ENCODE peak calls at places on chromosomes 4 and X, in nine cellular contexts. E is body of pancreas; D is trophoblast cell; N is SK-N-SH; C is CD8-positive, alpha-beta memory T cell; K is Karpas-422; J is psoas muscle; W is HCT116; I is heart right ventricle. O is an unnamed sample.

GRCh38 chrX:31580726-31581125 is 508.9 kb upstream of the FTHL17 start:
- DNase-seq in E (no peak), W (no peak), D (no peak), C (no peak), N (no peak), J (no peak), I (no peak), K (no peak), O (no peak)

GRCh38 chrX:103688949-103689348 is 2.5 kb upstream of the MORF4L2 start:
- DNase-seq in I (no peak), N (peak; percentile 27), D (no peak), E (no peak), J (no peak), W (no peak), C (no peak), K (peak; percentile 72), O (peak; percentile 21)

GRCh38 chr4:124409044-124409443 is 303.5 kb downstream of the ANKRD50 start:
- DNase-seq in K (no peak), C (no peak), E (no peak), W (no peak), I (no peak), J (no peak), D (no peak), N (no peak), O (no peak)

GRCh38 chrX:16695079-16695676 is 17.3 kb downstream of the CTPS2 start:
- DNase-seq in K (peak; percentile 89), W (peak; percentile 26), D (no peak), N (peak; percentile 69), C (peak; percentile 42), I (peak; percentile 27), J (peak; percentile 71), E (peak; percentile 61), O (peak; percentile 26)

GRCh38 chr4:73868206-73869129 is 725 bp upstream of the CXCL1 start:
- DNase-seq in D (no peak), C (no peak), W (no peak), I (no peak), N (no peak), E (no peak), K (no peak), J (no peak), O (no peak)

GRCh38 chrX:110741213-110741796 is 54.3 kb downstream of the CHRDL1 start:
- DNase-seq in I (no peak), N (no peak), J (no peak), W (no peak), C (no peak), D (peak; percentile 14), E (no peak), K (no peak), O (no peak)

GRCh38 chrX:47572773-47573333 is 9.4 kb upstream of the TIMP1 start:
- DNase-seq in I (no peak), K (peak; percentile 27), C (no peak), J (no peak), N (no peak), E (no peak), D (no peak), W (no peak), O (no peak)

GRCh38 chr4:186902361-186902760 is 178.7 kb upstream of the FAT1 start:
- DNase-seq in K (no peak), E (no peak), D (no peak), W (no peak), J (no peak), N (no peak), C (no peak), I (no peak), O (no peak)

GRCh38 chrX:67587946-67588624 is 44.3 kb downstream of the AR start:
- DNase-seq in D (no peak), N (no peak), I (peak; percentile 4), C (no peak), J (no peak), K (no peak), W (no peak), E (no peak), O (no peak)

GRCh38 chrX:112705726-112706125 is 26.0 kb upstream of the LHFPL1 start:
- DNase-seq in J (no peak), I (no peak), K (no peak), D (no peak), C (no peak), E (no peak), N (no peak), W (no peak), O (no peak)

GRCh38 chrX:130916636-130917422 is 13.8 kb upstream of the ENOX2 start:
- DNase-seq in W (peak; percentile 47), I (peak; percentile 9), J (peak; percentile 42), K (peak; percentile 77), N (peak; percentile 62), C (peak; percentile 6), D (no peak), E (peak; percentile 45), O (peak; percentile 34)

GRCh38 chr4:78591404-78591803 is 39.8 kb downstream of the ANXA3 start:
- DNase-seq in N (no peak), J (no peak), I (no peak), E (no peak), D (no peak), K (no peak), C (no peak), W (no peak), O (no peak)

GRCh38 chrX:50579955-50580354 is 109.3 kb upstream of the DGKK start:
- DNase-seq in J (no peak), I (peak; percentile 18), D (peak; percentile 45), W (peak; percentile 59), N (peak; percentile 40), K (peak; percentile 82), C (no peak), E (peak; percentile 49), O (peak; percentile 11)

GRCh38 chr4:128757712-128758111 is 51.8 kb upstream of the JADE1 start:
- DNase-seq in D (no peak), C (no peak), K (peak; percentile 52), N (no peak), E (peak; percentile 64), I (peak; percentile 66), W (no peak), J (peak; percentile 84), O (no peak)

GRCh38 chr4:6222761-6223292 is 22.5 kb upstream of the JAKMIP1 start:
- DNase-seq in K (no peak), I (no peak), J (no peak), D (no peak), N (peak; percentile 77), E (peak; percentile 26), W (peak; percentile 62), C (no peak), O (no peak)

GRCh38 chr4:53068755-53069154 is 206.6 kb downstream of the RASL11B start:
- DNase-seq in J (no peak), W (no peak), C (no peak), D (no peak), N (no peak), I (no peak), E (no peak), K (no peak), O (no peak)

GRCh38 chrX:119573222-119573621 is 1.1 kb upstream of the UBE2A start:
- DNase-seq in C (no peak), D (no peak), I (no peak), W (no peak), J (no peak), N (no peak), E (no peak), K (no peak), O (no peak)

GRCh38 chr4:99058228-99058627 is 30.4 kb downstream of the ADH5 start:
- DNase-seq in N (no peak), J (no peak), K (no peak), I (peak; percentile 18), C (no peak), D (no peak), W (no peak), E (no peak), O (no peak)
- H3K4me1 ChIP-seq in N (peaks cover 8% of the 10 kb centered on the region), J (peaks cover 24% of the 10 kb centered on the region), K (peaks cover 6% of the 10 kb centered on the region), I (peaks cover 2% of the 10 kb centered on the region), C (peaks cover 6% of the 10 kb centered on the region), D (peaks cover 8% of the 10 kb centered on the region), W (peaks cover 27% of the 10 kb centered on the region), E (peaks cover 3% of the 10 kb centered on the region), O (peaks cover 23% of the 10 kb centered on the region)

DNA sequence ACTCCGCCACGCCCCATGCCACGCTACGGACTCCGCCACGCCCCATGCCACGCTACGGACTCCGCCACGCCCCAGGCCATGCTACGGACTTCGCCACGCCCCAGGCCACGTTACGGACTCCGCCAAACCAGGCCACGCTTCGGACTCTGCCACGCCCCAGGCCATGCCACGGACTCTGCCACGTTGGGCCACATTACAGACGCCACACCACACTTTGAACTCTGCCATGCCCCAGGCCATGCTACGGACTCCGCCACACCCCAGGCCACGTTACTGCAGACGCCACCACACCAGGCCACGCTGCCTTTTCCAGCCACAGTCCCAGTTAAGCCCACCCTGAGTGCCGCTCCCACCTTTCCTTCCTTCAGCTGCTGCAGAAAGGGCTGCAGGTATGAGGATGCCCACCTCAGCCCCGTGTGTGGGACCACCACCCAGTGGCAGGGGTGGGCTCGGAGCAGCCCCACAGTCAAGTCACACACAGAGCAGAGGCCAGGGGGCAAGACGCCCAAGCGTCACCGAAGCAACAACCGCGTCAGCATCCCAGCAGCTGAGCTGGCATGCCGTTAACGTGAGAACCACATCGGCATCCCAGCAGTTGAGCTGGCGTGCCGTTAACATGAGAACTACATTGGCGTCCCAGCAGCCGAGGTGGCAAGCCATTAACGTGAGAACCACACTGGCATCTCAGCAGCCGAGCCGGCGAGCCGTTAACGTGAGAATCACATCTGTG is 26.5 kb downstream of the GAK start:
- DNase-seq in I (no peak), W (no peak), K (no peak), D (no peak), N (no peak), E (no peak), J (no peak), C (no peak), O (no peak)
- H3K36me3 ChIP-seq in I (peaks cover 42% of the 10 kb centered on the region), W (no peaks in the 10 kb centered on the region), K (peaks cover 7% of the 10 kb centered on the region), D (peaks cover 38% of the 10 kb centered on the region), N (peaks cover 25% of the 10 kb centered on the region), E (no peaks in the 10 kb centered on the region), J (peaks cover 3% of the 10 kb centered on the region), C (peaks cover 1% of the 10 kb centered on the region), O (no peaks in the 10 kb centered on the region)

DNA sequence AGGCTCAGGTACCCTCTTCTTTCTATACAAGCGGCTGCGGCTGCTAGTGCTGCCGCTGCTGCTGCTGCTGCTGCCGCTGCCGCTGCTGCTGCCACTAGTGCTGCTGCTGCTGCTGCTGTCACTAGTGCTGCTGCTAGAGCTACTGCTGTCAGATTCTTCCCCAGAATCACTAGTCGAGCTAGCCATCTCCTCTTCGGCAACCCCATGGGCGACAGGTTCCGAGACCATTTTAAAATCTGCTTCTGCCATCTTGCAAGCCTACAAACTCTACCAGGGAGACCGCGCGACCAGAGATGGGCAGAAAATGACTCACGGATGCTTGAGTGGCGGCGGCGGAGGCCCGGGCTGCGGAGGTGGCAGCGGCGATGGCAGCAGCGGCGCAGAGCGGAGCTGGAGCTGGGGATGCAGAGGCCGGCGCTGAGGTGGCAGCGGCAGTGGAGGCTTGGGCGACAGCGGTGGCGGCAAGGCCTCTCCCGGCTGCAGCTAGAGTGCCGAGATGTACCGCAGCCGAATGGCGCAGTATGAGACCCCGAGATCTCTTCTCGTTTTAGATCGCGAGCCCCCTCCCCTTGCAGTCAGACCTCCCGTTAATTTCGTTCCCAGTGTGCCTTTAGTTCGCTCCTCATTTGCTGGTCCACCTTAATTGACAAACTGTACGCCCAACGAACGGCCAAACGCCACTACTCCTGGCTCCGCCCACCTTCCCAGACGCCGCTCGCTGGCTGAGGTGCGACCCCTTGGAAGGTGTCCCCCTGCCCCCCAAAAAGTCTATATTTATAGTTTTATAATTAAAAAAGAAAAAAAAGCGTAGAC is at the start of gene NAP1L3:
- DNase-seq in J (no peak), D (peak; percentile 0), W (no peak), N (peak; percentile 78), K (no peak), C (peak; percentile 23), E (peak; percentile 43), I (peak; percentile 72), O (peak; percentile 42)
- H3K27ac ChIP-seq in J (no peak within 1 kb of the TSS), D (peak within 1 kb of the TSS; percentile 42), W (no peak within 1 kb of the TSS), N (peak within 1 kb of the TSS; percentile 64), K (no peak within 1 kb of the TSS), C (peak within 1 kb of the TSS; percentile 43), E (peak within 1 kb of the TSS; percentile 34), I (no peak within 1 kb of the TSS), O (no peak within 1 kb of the TSS)

GRCh38 chr4:85498068-85498733 is 23.3 kb downstream of the ARHGAP24 start:
- DNase-seq in C (no peak), K (peak; percentile 77), D (peak; percentile 90), W (no peak), N (no peak), E (peak; percentile 28), I (no peak), J (peak; percentile 62), O (peak; percentile 53)
- H3K4me1 ChIP-seq in C (no peaks in the 10 kb centered on the region), K (peaks cover 41% of the 10 kb centered on the region), D (peaks cover 2% of the 10 kb centered on the region), W (no peaks in the 10 kb centered on the region), N (peaks cover 18% of the 10 kb centered on the region), E (peaks cover 37% of the 10 kb centered on the region), I (peaks cover 10% of the 10 kb centered on the region), J (peaks cover 5% of the 10 kb centered on the region), O (peaks cover 35% of the 10 kb centered on the region)

O was measured in SJSA1.